ENCODE peak calls at places on chromosomes 7 and 10, in four cellular contexts. A, E, Z and V are unnamed samples.
A peak's percentile ranks its signal among the peaks of the same experiment; 100 is the strongest.

GRCh38 chr10:129873351-129873750 is 90.7 kb downstream of the EBF3 start:
- DNase-seq in A (no peak), Z (no peak), E (no peak), V (no peak)

GRCh38 chr7:114923403-114923713 is 1.5 kb downstream of the MDFIC start:
- DNase-seq in A (no peak), E (no peak), Z (no peak), V (no peak)

GRCh38 chr10:50927522-50928189 is 42.2 kb upstream of the A1CF start:
- DNase-seq in E (no peak), Z (no peak), A (no peak), V (peak; percentile 17)

GRCh38 chr7:153641202-153641601 is 411.0 kb upstream of the DPP6 start:
- DNase-seq in Z (no peak), A (no peak), E (no peak), V (no peak)

GRCh38 chr7:127588697-127589482 is 679 bp downstream of the ARF5 start:
- DNase-seq in Z (peak; percentile 11), E (peak; percentile 9), A (peak; percentile 22), V (peak; percentile 55)

GRCh38 chr7:80833289-80834104 is 85.4 kb downstream of the SEMA3C start:
- DNase-seq in E (no peak), Z (no peak), A (no peak), V (peak; percentile 63)

GRCh38 chr10:124705817-124706461 is 38.2 kb downstream of the FAM53B start:
- DNase-seq in E (no peak), A (no peak), Z (no peak), V (no peak)

GRCh38 chr10:100146875-100147665 is 38.8 kb downstream of the ERLIN1 start:
- DNase-seq in A (no peak), Z (no peak), E (no peak), V (no peak)

GRCh38 chr7:51647931-51648351 is 331.3 kb upstream of the COBL start:
- DNase-seq in A (no peak), Z (no peak), E (no peak), V (no peak)

GRCh38 chr10:34280599-34281374 is 534.3 kb downstream of the PARD3 start:
- DNase-seq in Z (no peak), A (no peak), E (no peak), V (peak; percentile 99)

GRCh38 chr7:1592299-1592842 is 22.5 kb upstream of the PSMG3 start:
- DNase-seq in A (no peak), Z (no peak), E (peak; percentile 64), V (no peak)

GRCh38 chr10:71751515-71752224 is 21.6 kb downstream of the VSIR start:
- DNase-seq in E (no peak), Z (no peak), A (no peak), V (no peak)

GRCh38 chr10:117257701-117258100 is 16.8 kb downstream of the SLC18A2 start:
- DNase-seq in E (no peak), Z (no peak), A (no peak), V (no peak)

GRCh38 chr7:155426543-155427410 is 31.2 kb upstream of the EN2 start:
- DNase-seq in Z (no peak), E (no peak), A (no peak), V (no peak)

GRCh38 chr7:135855836-135856235 is 107.2 kb upstream of the FAM180A start:
- DNase-seq in Z (no peak), A (no peak), E (no peak), V (peak; percentile 56)

GRCh38 chr7:47573758-47574472 is 8.0 kb downstream of the TNS3 start:
- DNase-seq in A (no peak), E (no peak), Z (no peak), V (no peak)

GRCh38 chr10:113965077-113965476 is 78.6 kb upstream of the ADRB1 start:
- DNase-seq in Z (no peak), E (no peak), A (no peak), V (no peak)

GRCh38 chr10:131815366-131816156 is 85.2 kb upstream of the PPP2R2D start:
- DNase-seq in Z (no peak), E (no peak), A (no peak), V (no peak)

GRCh38 chr7:378551-379455 is 88.8 kb downstream of the FOXL3 start:
- DNase-seq in E (no peak), A (no peak), Z (no peak), V (no peak)

GRCh38 chr10:4240641-4241197 is 455.7 kb upstream of the KLF6 start:
- DNase-seq in E (no peak), A (no peak), Z (no peak), V (no peak)

GRCh38 chr10:76881477-76882220 is 756.0 kb downstream of the KCNMA1 start:
- DNase-seq in A (no peak), Z (no peak), E (peak; percentile 23), V (peak; percentile 9)